ENCODE peak calls at places on chromosomes 16 and 17, in nine cellular contexts. C is GDM1; P is NCI-H510A; H is activated CD4-positive, alpha-beta T cell treated with anti-CD3 and anti-CD28 coated beads for 48 hours; W is activated naive CD4-positive, alpha-beta T cell; O is stomach; G is activated B cell treated with CpG ODN at 0.5 μM for 24 hours; Q is heart right ventricle; D is Jurkat, Clone E6-1. N is an unnamed sample.

GRCh38 chr16:79372504-79373184 is 227.9 kb downstream of the MAF start:
- DNase-seq in D (no peak), Q (no peak), G (no peak), C (no peak), W (no peak), O (no peak), P (no peak), H (peak), N (no peak)

GRCh38 chr17:82804442-82805191 is 35.2 kb downstream of the ZNF750 start:
- DNase-seq in Q (peak), P (no peak), G (no peak), H (no peak), C (no peak), O (peak), D (no peak), W (no peak), N (peak)

GRCh38 chr16:68272501-68273209 is 8.3 kb downstream of the SLC7A6 start:
- DNase-seq in W (peak), O (peak), H (no peak), G (no peak), Q (no peak), P (peak), C (no peak), D (no peak), N (no peak)

GRCh38 chr17:78144736-78145641 is 1.2 kb upstream of the C17orf99 start:
- DNase-seq in G (no peak), D (no peak), W (no peak), O (peak), P (no peak), C (no peak), Q (peak), H (no peak), N (peak)

GRCh38 chr16:55349867-55350266 is 25.9 kb downstream of the IRX6 start:
- DNase-seq in D (no peak), H (no peak), G (no peak), W (no peak), Q (no peak), P (no peak), C (no peak), O (no peak), N (no peak)

GRCh38 chr17:31216053-31216751 is 80.8 kb downstream of the OMG start:
- DNase-seq in D (peak), P (no peak), Q (no peak), W (no peak), C (no peak), O (no peak), H (no peak), G (no peak), N (no peak)

GRCh38 chr16:69410285-69410990 is 14.0 kb upstream of the CYB5B start:
- DNase-seq in G (no peak), Q (no peak), C (no peak), W (no peak), O (no peak), H (no peak), D (no peak), P (no peak), N (no peak)

GRCh38 chr17:15965510-15965909 is 20.6 kb downstream of the ADORA2B start:
- DNase-seq in P (no peak), Q (no peak), W (no peak), D (peak), C (no peak), H (no peak), O (no peak), G (no peak), N (no peak)

GRCh38 chr16:87740909-87741424 is 24.8 kb downstream of the KLHDC4 start:
- DNase-seq in H (no peak), G (no peak), W (no peak), P (no peak), Q (peak), O (no peak), D (no peak), C (no peak), N (no peak)

GRCh38 chr16:56866955-56867830 is 2.2 kb downstream of the SLC12A3 start:
- DNase-seq in W (no peak), O (peak), Q (no peak), D (peak), P (no peak), C (no peak), H (peak), G (no peak), N (peak)

GRCh38 chr16:1155353-1156110 is 2.6 kb downstream of the CACNA1H start:
- DNase-seq in D (no peak), O (no peak), W (no peak), P (no peak), C (no peak), H (no peak), G (no peak), Q (no peak), N (no peak)

GRCh38 chr17:39082482-39082881 is 69.0 kb downstream of the PLXDC1 start:
- DNase-seq in G (no peak), D (no peak), C (no peak), H (no peak), Q (no peak), O (no peak), W (no peak), P (no peak), N (no peak)

GRCh38 chr16:89139907-89140361 is 31.6 kb upstream of the CDH15 start:
- DNase-seq in Q (no peak), P (no peak), D (no peak), G (no peak), W (no peak), O (no peak), H (no peak), C (no peak), N (no peak)

GRCh38 chr17:28384281-28385036 is 13.0 kb downstream of the SARM1 start:
- DNase-seq in Q (peak), H (peak), O (peak), W (peak), P (no peak), D (no peak), C (no peak), G (peak), N (peak)

GRCh38 chr17:63698381-63698885 is 1.5 kb downstream of the LIMD2 start:
- DNase-seq in H (peak), C (no peak), W (no peak), P (no peak), D (no peak), Q (no peak), G (peak), O (peak), N (peak)

GRCh38 chr16:86046901-86047300 is 147.9 kb downstream of the IRF8 start:
- DNase-seq in D (no peak), O (no peak), G (no peak), W (no peak), Q (no peak), H (no peak), P (no peak), C (no peak), N (no peak)

GRCh38 chr16:56964243-56965148 is 2.7 kb downstream of the CETP start:
- DNase-seq in P (no peak), H (peak), O (peak), C (peak), Q (peak), D (peak), G (peak), W (peak), N (peak)

GRCh38 chr17:67359960-67360817 is 6.2 kb downstream of the PSMD12 start:
- DNase-seq in Q (no peak), O (no peak), P (peak), D (peak), H (peak), G (no peak), C (no peak), W (peak), N (no peak)

GRCh38 chr16:8026450-8026849 is 563.9 kb downstream of the TMEM114 start:
- DNase-seq in Q (no peak), G (no peak), H (peak), W (no peak), C (no peak), O (no peak), P (no peak), D (peak), N (no peak)

GRCh38 chr17:80870401-80870800 is 121.2 kb upstream of the CHMP6 start:
- DNase-seq in O (no peak), D (peak), H (peak), W (no peak), Q (no peak), C (peak), P (no peak), G (no peak), N (no peak)

GRCh38 chr17:19274893-19275292 is 37.7 kb downstream of the EPN2 start:
- DNase-seq in O (no peak), W (no peak), G (no peak), C (no peak), D (no peak), P (no peak), H (no peak), Q (no peak), N (no peak)

N was measured in left colon.